ENCODE peak calls at places on chromosomes 2 and 18, in eight cellular contexts. B, G, Z, C, V, W, J and N are unnamed samples.

GRCh38 chr2:121128741-121129659 is 156.0 kb downstream of the TFCP2L1 start:
- DNase-seq in G (peak), B (peak), W (peak), J (peak), Z (peak), C (no peak), V (no peak), N (peak)

GRCh38 chr2:3727397-3728045 is 24.1 kb downstream of the DCDC2C start:
- DNase-seq in B (no peak), C (no peak), G (no peak), V (no peak), W (no peak), J (no peak), Z (no peak), N (no peak)

GRCh38 chr18:26458526-26459232 is 89.7 kb downstream of the KCTD1 start:
- DNase-seq in V (no peak), G (no peak), C (no peak), B (no peak), W (no peak), J (no peak), Z (peak), N (peak)

GRCh38 chr18:76920974-76921373 is 98.6 kb downstream of the ZNF236 start:
- DNase-seq in B (no peak), V (no peak), W (no peak), Z (no peak), G (no peak), J (no peak), C (no peak), N (no peak)

GRCh38 chr2:235008584-235009044 is 56.8 kb downstream of the SH3BP4 start:
- DNase-seq in J (no peak), C (no peak), G (no peak), W (no peak), B (no peak), Z (peak), V (no peak), N (no peak)

GRCh38 chr18:58635891-58636290 is 7.0 kb upstream of the ALPK2 start:
- DNase-seq in G (no peak), Z (peak), V (no peak), J (no peak), B (no peak), W (no peak), C (no peak), N (no peak)

GRCh38 chr18:7158201-7158600 is 40.6 kb upstream of the LAMA1 start:
- DNase-seq in J (no peak), W (no peak), V (no peak), Z (peak), G (no peak), C (no peak), B (no peak), N (no peak)

GRCh38 chr2:199819746-199820145 is 31.2 kb downstream of the FTCDNL1 start:
- DNase-seq in G (no peak), J (no peak), C (no peak), B (no peak), W (no peak), Z (no peak), V (no peak), N (no peak)

GRCh38 chr18:9596257-9596656 is 18.1 kb downstream of the PPP4R1 start:
- DNase-seq in J (no peak), Z (no peak), C (no peak), B (no peak), G (no peak), W (no peak), V (no peak), N (no peak)

GRCh38 chr2:56185101-56185581 is 1.4 kb downstream of the CCDC85A start:
- DNase-seq in B (no peak), Z (peak), V (no peak), G (peak), W (no peak), C (no peak), J (no peak), N (no peak)

GRCh38 chr2:189444322-189444721 is 3.0 kb downstream of the WDR75 start:
- DNase-seq in V (no peak), C (peak), G (no peak), B (no peak), J (no peak), W (no peak), Z (peak), N (peak)

GRCh38 chr2:119739580-119740255 is 20.0 kb upstream of the PTPN4 start:
- DNase-seq in Z (no peak), G (no peak), V (no peak), B (no peak), W (no peak), J (no peak), C (no peak), N (no peak)

GRCh38 chr2:78351208-78351607 is 674.3 kb upstream of the REG3G start:
- DNase-seq in C (no peak), Z (peak), B (no peak), V (no peak), G (no peak), W (no peak), J (no peak), N (no peak)

GRCh38 chr2:65686928-65687521 is 254.6 kb upstream of the SPRED2 start:
- DNase-seq in C (no peak), W (no peak), V (no peak), J (no peak), B (no peak), Z (peak), G (no peak), N (no peak)

GRCh38 chr18:47418746-47419145 is 167.3 kb upstream of the SKOR2 start:
- DNase-seq in V (no peak), Z (peak), W (no peak), C (no peak), B (no peak), G (no peak), J (no peak), N (no peak)

GRCh38 chr2:88187038-88187676 is 17.0 kb downstream of the THNSL2 start:
- DNase-seq in G (peak), W (no peak), J (peak), Z (peak), B (peak), V (no peak), C (peak), N (peak)

GRCh38 chr2:240425236-240425615 is 10.2 kb upstream of the GPC1 start:
- DNase-seq in W (peak), G (no peak), B (no peak), Z (no peak), C (no peak), V (no peak), J (no peak), N (no peak)

GRCh38 chr18:36850527-36851201 is 21.7 kb downstream of the KIAA1328 start:
- DNase-seq in J (peak), V (no peak), Z (peak), C (peak), W (no peak), G (no peak), B (no peak), N (peak)

GRCh38 chr2:119252186-119253113 is 28.8 kb downstream of the STEAP3 start:
- DNase-seq in Z (peak), J (no peak), V (no peak), B (peak), W (peak), G (no peak), C (peak), N (no peak)

GRCh38 chr2:53970095-53970897 is 497 bp downstream of the PSME4 start:
- DNase-seq in B (peak), C (peak), J (peak), W (no peak), V (peak), G (peak), Z (peak), N (peak)